ENCODE peak calls at places on chromosomes 7 and 10, in eight cellular contexts. D is GM04504; U is putamen; G is amniotic epithelial cell; N is CD8-positive, alpha-beta T cell; J is tibial nerve; X is astrocyte of the spinal cord; O is tibial artery. C is an unnamed sample.

GRCh38 chr10:49471532-49471931 is 67.4 kb downstream of the ERCC6 start:
- DNase-seq in G (no peak), U (no peak), O (no peak), N (no peak), D (no peak), J (no peak), X (no peak), C (no peak)

GRCh38 chr10:97065128-97065527 is 120.6 kb downstream of the SLIT1 start:
- DNase-seq in O (no peak), G (no peak), X (no peak), J (no peak), U (no peak), D (no peak), N (no peak), C (no peak)

GRCh38 chr7:26454180-26454579 is 162.5 kb downstream of the SNX10 start:
- DNase-seq in U (no peak), X (peak; percentile 14), G (no peak), O (no peak), D (no peak), J (no peak), N (no peak), C (no peak)

GRCh38 chr7:607938-608337 is 88.3 kb upstream of the PDGFA start:
- DNase-seq in D (no peak), U (no peak), N (peak; percentile 28), X (no peak), J (no peak), O (no peak), G (no peak), C (no peak)

GRCh38 chr10:47195274-47195885 is 104.6 kb upstream of the GDF10 start:
- DNase-seq in U (no peak), X (no peak), J (no peak), D (no peak), G (no peak), O (no peak), N (no peak), C (no peak)

GRCh38 chr10:42991442-42992098 is 85.3 kb upstream of the RET start:
- DNase-seq in X (no peak), O (no peak), J (no peak), U (no peak), G (no peak), N (no peak), D (no peak), C (peak; percentile 8)

GRCh38 chr10:117339569-117339968 is 35.7 kb downstream of the PDZD8 start:
- DNase-seq in U (no peak), D (no peak), N (no peak), O (no peak), X (no peak), G (peak; percentile 77), J (no peak), C (no peak)

GRCh38 chr10:30070001-30070759 is 10.8 kb upstream of the JCAD start:
- DNase-seq in O (no peak), U (no peak), D (no peak), G (peak; percentile 84), X (no peak), J (no peak), N (no peak), C (no peak)

GRCh38 chr10:103786020-103786419 is 69.4 kb downstream of the SH3PXD2A start:
- DNase-seq in N (no peak), D (no peak), X (no peak), G (no peak), J (no peak), U (no peak), O (no peak), C (no peak)

GRCh38 chr10:126384269-126384873 is 3.9 kb downstream of the ADAM12 start:
- DNase-seq in O (no peak), N (no peak), G (peak; percentile 82), X (peak; percentile 86), J (no peak), U (no peak), D (peak; percentile 57), C (no peak)

GRCh38 chr10:100043796-100044195 is 34.0 kb upstream of the DNMBP start:
- DNase-seq in D (peak; percentile 43), O (peak; percentile 56), G (peak; percentile 53), J (peak; percentile 35), N (no peak), X (peak; percentile 65), U (no peak), C (no peak)

GRCh38 chr10:11535376-11535959 is 76.0 kb downstream of the USP6NL start:
- DNase-seq in O (no peak), D (no peak), X (no peak), N (no peak), U (no peak), G (no peak), J (no peak), C (no peak)

GRCh38 chr7:106080307-106080987 is 31.7 kb downstream of the SYPL1 start:
- DNase-seq in D (no peak), O (no peak), G (no peak), X (no peak), J (no peak), U (no peak), N (no peak), C (no peak)

GRCh38 chr7:2645274-2645868 is 13.6 kb downstream of the TTYH3 start:
- DNase-seq in U (no peak), N (peak; percentile 58), J (no peak), G (no peak), D (no peak), X (no peak), O (no peak), C (no peak)

GRCh38 chr10:3451516-3452185 is 279.1 kb upstream of the PITRM1 start:
- DNase-seq in J (no peak), X (no peak), O (no peak), N (no peak), G (peak; percentile 71), D (no peak), U (no peak), C (no peak)